ENCODE peak calls at places on chromosomes 12 and 14, in seven cellular contexts. One of them, this sample, is unnamed.

GRCh38 chr12:109058773-109059172 is 6.4 kb downstream of the USP30 start:
- DNase-seq in mammary epithelial cell: no peak
- DNase-seq in right lobe of liver: no peak
- DNase-seq in CD8-positive, alpha-beta T cell: no peak
- DNase-seq in PC-3: no peak
- DNase-seq in GM06990: no peak
- DNase-seq in IMR-90: no peak
- DNase-seq in this sample: no peak

GRCh38 chr12:42759622-42760273 is 170.2 kb upstream of the PRICKLE1 start:
- DNase-seq in PC-3: peak
- DNase-seq in right lobe of liver: no peak
- DNase-seq in mammary epithelial cell: no peak
- DNase-seq in GM06990: no peak
- DNase-seq in CD8-positive, alpha-beta T cell: no peak
- DNase-seq in IMR-90: peak
- DNase-seq in this sample: peak

GRCh38 chr12:69837191-69838085 is 12.4 kb downstream of the MYRFL start:
- DNase-seq in mammary epithelial cell: no peak
- DNase-seq in PC-3: no peak
- DNase-seq in GM06990: no peak
- DNase-seq in IMR-90: no peak
- DNase-seq in CD8-positive, alpha-beta T cell: no peak
- DNase-seq in right lobe of liver: no peak
- DNase-seq in this sample: no peak

GRCh38 chr14:59321184-59321952 is 132.9 kb downstream of the DAAM1 start:
- DNase-seq in right lobe of liver: no peak
- DNase-seq in IMR-90: peak
- DNase-seq in CD8-positive, alpha-beta T cell: no peak
- DNase-seq in mammary epithelial cell: peak
- DNase-seq in GM06990: no peak
- DNase-seq in PC-3: peak
- DNase-seq in this sample: peak

GRCh38 chr12:106919910-106920544 is 35.7 kb upstream of the TMEM263 start:
- DNase-seq in IMR-90: peak
- DNase-seq in PC-3: peak
- DNase-seq in mammary epithelial cell: no peak
- DNase-seq in right lobe of liver: no peak
- DNase-seq in CD8-positive, alpha-beta T cell: no peak
- DNase-seq in GM06990: no peak
- DNase-seq in this sample: peak

GRCh38 chr14:91870001-91870400 is 2.7 kb upstream of the TC2N start:
- DNase-seq in CD8-positive, alpha-beta T cell: peak
- DNase-seq in PC-3: peak
- DNase-seq in GM06990: no peak
- DNase-seq in right lobe of liver: no peak
- DNase-seq in IMR-90: no peak
- DNase-seq in mammary epithelial cell: peak
- DNase-seq in this sample: peak

GRCh38 chr12:108346727-108347710 is 7.9 kb upstream of the CMKLR1 start:
- DNase-seq in right lobe of liver: no peak
- DNase-seq in GM06990: no peak
- DNase-seq in CD8-positive, alpha-beta T cell: no peak
- DNase-seq in PC-3: no peak
- DNase-seq in mammary epithelial cell: no peak
- DNase-seq in IMR-90: no peak
- DNase-seq in this sample: no peak

GRCh38 chr14:52117433-52117832 is 48.6 kb upstream of the NID2 start:
- DNase-seq in PC-3: no peak
- DNase-seq in CD8-positive, alpha-beta T cell: no peak
- DNase-seq in right lobe of liver: no peak
- DNase-seq in IMR-90: peak
- DNase-seq in GM06990: no peak
- DNase-seq in mammary epithelial cell: no peak
- DNase-seq in this sample: no peak

GRCh38 chr12:100375023-100375737 is 18.3 kb downstream of the SLC17A8 start:
- DNase-seq in mammary epithelial cell: no peak
- DNase-seq in right lobe of liver: no peak
- DNase-seq in GM06990: no peak
- DNase-seq in CD8-positive, alpha-beta T cell: no peak
- DNase-seq in IMR-90: peak
- DNase-seq in PC-3: no peak
- DNase-seq in this sample: no peak

GRCh38 chr12:10557766-10558165 is 52.1 kb downstream of the EIF2S3B start:
- DNase-seq in right lobe of liver: no peak
- DNase-seq in CD8-positive, alpha-beta T cell: no peak
- DNase-seq in mammary epithelial cell: peak
- DNase-seq in GM06990: peak
- DNase-seq in PC-3: peak
- DNase-seq in IMR-90: no peak
- DNase-seq in this sample: peak

GRCh38 chr14:75566321-75566720 is 12.1 kb upstream of the FLVCR2 start:
- DNase-seq in CD8-positive, alpha-beta T cell: peak
- DNase-seq in mammary epithelial cell: no peak
- DNase-seq in IMR-90: no peak
- DNase-seq in PC-3: peak
- DNase-seq in GM06990: no peak
- DNase-seq in right lobe of liver: no peak
- DNase-seq in this sample: peak

GRCh38 chr12:60494249-60494648 is 898.4 kb downstream of the SLC16A7 start:
- DNase-seq in CD8-positive, alpha-beta T cell: no peak
- DNase-seq in IMR-90: peak
- DNase-seq in mammary epithelial cell: peak
- DNase-seq in right lobe of liver: no peak
- DNase-seq in PC-3: peak
- DNase-seq in GM06990: no peak
- DNase-seq in this sample: peak

GRCh38 chr14:29235991-29236390 is 469.4 kb downstream of the FOXG1 start:
- DNase-seq in IMR-90: peak
- DNase-seq in mammary epithelial cell: no peak
- DNase-seq in GM06990: no peak
- DNase-seq in right lobe of liver: no peak
- DNase-seq in PC-3: no peak
- DNase-seq in CD8-positive, alpha-beta T cell: no peak
- DNase-seq in this sample: no peak

GRCh38 chr12:5003025-5003666 is 40.5 kb upstream of the KCNA5 start:
- DNase-seq in CD8-positive, alpha-beta T cell: peak
- DNase-seq in GM06990: peak
- DNase-seq in right lobe of liver: peak
- DNase-seq in IMR-90: peak
- DNase-seq in PC-3: peak
- DNase-seq in mammary epithelial cell: peak
- DNase-seq in this sample: peak

GRCh38 chr14:94485944-94486841 is 10.2 kb upstream of the SERPINA9 start:
- DNase-seq in mammary epithelial cell: peak
- DNase-seq in PC-3: peak
- DNase-seq in right lobe of liver: peak
- DNase-seq in GM06990: peak
- DNase-seq in CD8-positive, alpha-beta T cell: peak
- DNase-seq in IMR-90: peak
- DNase-seq in this sample: peak

GRCh38 chr12:124761056-124761455 is 102.6 kb downstream of the SCARB1 start:
- DNase-seq in PC-3: no peak
- DNase-seq in GM06990: no peak
- DNase-seq in IMR-90: no peak
- DNase-seq in mammary epithelial cell: no peak
- DNase-seq in right lobe of liver: no peak
- DNase-seq in CD8-positive, alpha-beta T cell: no peak
- DNase-seq in this sample: no peak

GRCh38 chr12:2291182-2291832 is 238.5 kb downstream of the CACNA1C start:
- DNase-seq in CD8-positive, alpha-beta T cell: no peak
- DNase-seq in mammary epithelial cell: peak
- DNase-seq in GM06990: no peak
- DNase-seq in IMR-90: no peak
- DNase-seq in PC-3: peak
- DNase-seq in right lobe of liver: no peak
- DNase-seq in this sample: peak

GRCh38 chr14:52922656-52923055 is 28.2 kb downstream of the FERMT2 start:
- DNase-seq in right lobe of liver: no peak
- DNase-seq in GM06990: no peak
- DNase-seq in mammary epithelial cell: peak
- DNase-seq in IMR-90: peak
- DNase-seq in CD8-positive, alpha-beta T cell: no peak
- DNase-seq in PC-3: peak
- DNase-seq in this sample: no peak

GRCh38 chr14:101711041-101711861 is 50.3 kb upstream of the PPP2R5C start:
- DNase-seq in CD8-positive, alpha-beta T cell: no peak
- DNase-seq in mammary epithelial cell: no peak
- DNase-seq in PC-3: no peak
- DNase-seq in IMR-90: no peak
- DNase-seq in GM06990: no peak
- DNase-seq in right lobe of liver: no peak
- DNase-seq in this sample: no peak

GRCh38 chr14:76644875-76645518 is 116.3 kb upstream of the VASH1 start:
- DNase-seq in mammary epithelial cell: peak
- DNase-seq in CD8-positive, alpha-beta T cell: no peak
- DNase-seq in right lobe of liver: peak
- DNase-seq in PC-3: peak
- DNase-seq in IMR-90: peak
- DNase-seq in GM06990: peak
- DNase-seq in this sample: peak

GRCh38 chr14:65349100-65349499 is 63.4 kb upstream of the FUT8 start:
- DNase-seq in GM06990: no peak
- DNase-seq in IMR-90: no peak
- DNase-seq in CD8-positive, alpha-beta T cell: no peak
- DNase-seq in mammary epithelial cell: peak
- DNase-seq in right lobe of liver: no peak
- DNase-seq in PC-3: no peak
- DNase-seq in this sample: peak

GRCh38 chr12:8145754-8146415 is 10.9 kb upstream of the ZNF705A start:
- DNase-seq in right lobe of liver: no peak
- DNase-seq in CD8-positive, alpha-beta T cell: no peak
- DNase-seq in mammary epithelial cell: peak
- DNase-seq in PC-3: no peak
- DNase-seq in GM06990: no peak
- DNase-seq in IMR-90: peak
- DNase-seq in this sample: no peak

GRCh38 chr12:43776498-43776897 is 17.7 kb downstream of the IRAK4 start:
- DNase-seq in CD8-positive, alpha-beta T cell: no peak
- DNase-seq in mammary epithelial cell: peak
- DNase-seq in right lobe of liver: no peak
- DNase-seq in GM06990: no peak
- DNase-seq in PC-3: peak
- DNase-seq in IMR-90: peak
- DNase-seq in this sample: peak

GRCh38 chr12:61536525-61536924 is 723.7 kb upstream of the USP15 start:
- DNase-seq in PC-3: no peak
- DNase-seq in GM06990: no peak
- DNase-seq in right lobe of liver: no peak
- DNase-seq in CD8-positive, alpha-beta T cell: no peak
- DNase-seq in IMR-90: no peak
- DNase-seq in mammary epithelial cell: no peak
- DNase-seq in this sample: peak

GRCh38 chr12:61536117-61536516 is 724.1 kb upstream of the USP15 start:
- DNase-seq in CD8-positive, alpha-beta T cell: no peak
- DNase-seq in GM06990: no peak
- DNase-seq in mammary epithelial cell: no peak
- DNase-seq in IMR-90: no peak
- DNase-seq in PC-3: no peak
- DNase-seq in right lobe of liver: no peak
- DNase-seq in this sample: no peak

DNA sequence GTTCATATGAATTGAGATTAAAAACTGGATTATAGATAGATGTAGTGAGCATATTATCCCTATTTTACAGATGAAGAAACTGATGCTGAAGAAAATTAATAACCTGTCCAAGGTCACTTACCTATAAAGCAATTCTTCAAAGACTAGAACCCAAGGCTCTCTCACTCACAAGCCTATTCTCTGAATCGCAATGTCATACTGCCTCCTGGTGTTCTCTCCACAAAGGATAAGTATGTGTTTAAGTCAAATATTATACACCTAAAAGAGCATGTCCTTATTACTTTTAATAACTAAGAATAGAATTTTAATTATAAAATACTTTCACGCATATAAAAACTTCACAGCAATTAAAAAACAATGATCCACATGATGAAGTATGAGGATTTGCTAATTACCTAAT is 721.3 kb upstream of the USP15 start:
- DNase-seq in right lobe of liver: no peak
- DNase-seq in PC-3: peak
- DNase-seq in CD8-positive, alpha-beta T cell: no peak
- DNase-seq in GM06990: no peak
- DNase-seq in IMR-90: no peak
- DNase-seq in mammary epithelial cell: peak
- DNase-seq in this sample: peak
- TF ChIP-seq CTCF in right lobe of liver: peak
- TF ChIP-seq CTCF in PC-3: peak
- TF ChIP-seq CTCF in CD8-positive, alpha-beta T cell: no peak
- TF ChIP-seq CTCF in GM06990: no peak
- TF ChIP-seq CTCF in IMR-90: no peak
- TF ChIP-seq CTCF in mammary epithelial cell: peak
- TF ChIP-seq CTCF in this sample: peak

DNA sequence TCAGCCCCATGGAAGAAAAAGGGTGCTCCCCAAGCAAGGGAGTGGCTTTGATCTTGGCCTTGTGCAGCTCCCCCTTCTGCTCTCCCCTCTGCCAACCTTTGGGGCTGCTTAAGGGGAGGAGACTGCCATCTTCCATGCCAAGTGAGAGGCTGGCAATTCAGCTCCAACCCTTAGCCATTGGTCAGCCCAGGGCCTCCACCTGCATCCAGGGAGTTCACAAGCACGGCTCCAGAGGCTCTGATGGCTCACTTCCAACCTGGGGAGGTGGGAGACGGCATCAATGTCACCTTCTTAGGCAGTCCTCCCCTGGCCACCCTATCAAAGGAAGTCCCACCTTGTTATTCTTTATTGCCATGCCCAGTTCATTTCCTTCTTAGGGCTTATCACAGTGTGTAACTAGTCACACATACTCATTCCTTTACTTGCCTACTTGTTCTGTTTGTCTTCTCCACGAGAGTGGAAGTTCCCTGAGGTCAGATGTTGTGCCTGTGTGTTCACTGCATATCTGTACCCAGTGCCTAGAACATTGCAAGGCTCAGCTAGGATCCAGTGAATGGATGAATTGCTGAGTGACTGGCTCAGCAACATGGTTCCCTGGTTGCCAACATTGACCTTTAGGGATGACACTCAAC is 5.0 kb downstream of the HDAC7 start:
- DNase-seq in IMR-90: no peak
- DNase-seq in PC-3: no peak
- DNase-seq in mammary epithelial cell: no peak
- DNase-seq in CD8-positive, alpha-beta T cell: no peak
- DNase-seq in GM06990: no peak
- DNase-seq in right lobe of liver: no peak
- DNase-seq in this sample: no peak
- H3K4me3 ChIP-seq in IMR-90: no peak
- H3K4me3 ChIP-seq in PC-3: no peak
- H3K4me3 ChIP-seq in mammary epithelial cell: no peak
- H3K4me3 ChIP-seq in CD8-positive, alpha-beta T cell: no peak
- H3K4me3 ChIP-seq in GM06990: no peak
- H3K4me3 ChIP-seq in right lobe of liver: no peak
- H3K4me3 ChIP-seq in this sample: no peak

GRCh38 chr12:92753976-92754885 is 51.4 kb downstream of the PLEKHG7 start:
- DNase-seq in GM06990: no peak
- DNase-seq in PC-3: peak
- DNase-seq in IMR-90: peak
- DNase-seq in mammary epithelial cell: no peak
- DNase-seq in right lobe of liver: no peak
- DNase-seq in CD8-positive, alpha-beta T cell: no peak
- DNase-seq in this sample: no peak
- TF ChIP-seq CTCF in GM06990: no peak
- TF ChIP-seq CTCF in PC-3: no peak
- TF ChIP-seq CTCF in IMR-90: no peak
- TF ChIP-seq CTCF in mammary epithelial cell: no peak
- TF ChIP-seq CTCF in right lobe of liver: no peak
- TF ChIP-seq CTCF in CD8-positive, alpha-beta T cell: no peak
- TF ChIP-seq CTCF in this sample: no peak

GRCh38 chr14:32940711-32941667 is 2.3 kb downstream of the NPAS3 start:
- DNase-seq in mammary epithelial cell: no peak
- DNase-seq in PC-3: no peak
- DNase-seq in IMR-90: no peak
- DNase-seq in right lobe of liver: no peak
- DNase-seq in CD8-positive, alpha-beta T cell: no peak
- DNase-seq in GM06990: no peak
- DNase-seq in this sample: no peak
- H3K4me3 ChIP-seq in mammary epithelial cell: no peak
- H3K4me3 ChIP-seq in PC-3: no peak
- H3K4me3 ChIP-seq in IMR-90: no peak
- H3K4me3 ChIP-seq in right lobe of liver: no peak
- H3K4me3 ChIP-seq in CD8-positive, alpha-beta T cell: no peak
- H3K4me3 ChIP-seq in GM06990: no peak
- H3K4me3 ChIP-seq in this sample: no peak